ENCODE peak calls at places on chromosomes 5 and 9, in seven cellular contexts. S is aorta, B is heart right ventricle, W is left ventricle myocardium inferior, D is H9, J is HAP-1, H is heart left ventricle. U is an unnamed sample. For H3K4me1, the result is how much of the 10 kb centered on the place peaks cover.

GRCh38 chr9:121282309-121283071 is 14.5 kb downstream of the GSN start:
- DNase-seq in B (no peak), H (peak), J (no peak), W (peak), D (no peak), S (peak), U (no peak)

GRCh38 chr5:163705983-163706771 is 200.8 kb downstream of the MAT2B start:
- DNase-seq in S (no peak), J (no peak), W (no peak), D (no peak), B (no peak), H (no peak), U (no peak)

GRCh38 chr5:54480296-54480695 is 24.8 kb downstream of the HSPB3 start:
- DNase-seq in S (no peak), B (no peak), D (no peak), H (no peak), W (no peak), J (no peak), U (no peak)

GRCh38 chr5:55601209-55601618 is 66.5 kb upstream of the PLPP1 start:
- DNase-seq in W (peak), D (no peak), S (peak), J (peak), B (peak), H (peak), U (no peak)

GRCh38 chr9:122379340-122379739 is 8.5 kb downstream of the PTGS1 start:
- DNase-seq in J (no peak), H (no peak), W (no peak), S (no peak), D (no peak), B (no peak), U (no peak)

GRCh38 chr9:12934515-12935301 is 159.9 kb downstream of the LURAP1L start:
- DNase-seq in W (no peak), B (no peak), H (no peak), S (no peak), D (no peak), J (peak), U (no peak)

GRCh38 chr5:172455511-172456061 is 1.3 kb upstream of the SH3PXD2B start:
- DNase-seq in D (peak), S (peak), J (no peak), W (no peak), H (peak), B (no peak), U (peak)

GRCh38 chr5:133925866-133926488 is 42.4 kb downstream of the C5orf15 start:
- DNase-seq in J (no peak), W (no peak), S (no peak), H (no peak), D (no peak), B (no peak), U (no peak)

GRCh38 chr5:54628049-54628448 is 110.5 kb downstream of the SNX18 start:
- DNase-seq in D (no peak), W (no peak), H (no peak), B (no peak), S (no peak), J (no peak), U (no peak)

DNA sequence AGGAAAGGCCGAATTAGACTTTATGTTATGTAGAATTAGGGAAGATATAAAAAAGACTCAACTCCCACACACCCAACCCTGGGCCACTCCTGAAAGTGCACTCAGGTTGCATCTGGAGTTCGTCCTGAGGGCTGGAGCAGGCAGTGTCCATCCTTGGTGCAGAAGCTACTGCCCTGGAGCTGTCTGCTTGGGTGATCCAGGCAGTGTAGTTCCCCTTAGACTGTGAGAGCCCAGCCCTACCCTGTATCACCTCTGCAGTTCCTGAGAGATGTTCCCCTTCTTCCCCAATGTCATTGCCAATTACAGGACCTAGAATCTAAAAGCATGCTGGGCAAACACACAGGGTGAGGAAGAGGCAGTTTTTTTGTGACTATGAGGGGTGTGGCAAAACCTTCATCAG is 368.3 kb upstream of the ST8SIA4 start:
- DNase-seq in S (no peak), B (no peak), D (no peak), J (no peak), H (no peak), W (no peak), U (no peak)
- H3K4me1 ChIP-seq in S (under half), B (under half), D (under half), J (under half), H (under half), W (under half), U (under half)

GRCh38 chr5:73540192-73540591 is 25.2 kb downstream of the ANKRA2 start:
- DNase-seq in H (no peak), B (no peak), J (no peak), S (no peak), D (no peak), W (no peak), U (no peak)

GRCh38 chr5:73532195-73532594 is 33.2 kb downstream of the ANKRA2 start:
- DNase-seq in W (no peak), S (no peak), D (no peak), B (no peak), J (no peak), H (no peak), U (no peak)

GRCh38 chr5:73534001-73534547 is 31.4 kb downstream of the ANKRA2 start:
- DNase-seq in D (no peak), B (no peak), W (no peak), S (no peak), J (no peak), H (no peak), U (no peak)

GRCh38 chr5:73531356-73531755 is 33.1 kb downstream of the BTF3 start:
- DNase-seq in J (no peak), B (no peak), H (no peak), W (no peak), S (no peak), D (no peak), U (no peak)

GRCh38 chr5:73534971-73535370 is 30.5 kb downstream of the ANKRA2 start:
- DNase-seq in D (no peak), S (no peak), H (no peak), B (no peak), J (no peak), W (no peak), U (no peak)
- H3K4me1 ChIP-seq in D (under half), S (under half), H (under half), B (under half), J (under half), W (under half), U (under half)

GRCh38 chr9:133636902-133637301 is 739 bp downstream of the DBH start:
- DNase-seq in S (no peak), J (no peak), W (no peak), B (no peak), H (no peak), D (no peak), U (no peak)

GRCh38 chr9:133639613-133640012 is 3.5 kb downstream of the DBH start:
- DNase-seq in W (no peak), H (no peak), D (no peak), S (no peak), J (no peak), B (no peak), U (no peak)

GRCh38 chr9:133638711-133639110 is 2.5 kb downstream of the DBH start:
- DNase-seq in S (no peak), D (no peak), J (no peak), W (no peak), B (no peak), H (no peak), U (no peak)

GRCh38 chr9:133637451-133638055 is 1.4 kb downstream of the DBH start:
- DNase-seq in W (no peak), J (no peak), B (no peak), S (no peak), H (no peak), D (no peak), U (no peak)

GRCh38 chr9:133638076-133638475 is 1.9 kb downstream of the DBH start:
- DNase-seq in B (no peak), H (no peak), J (no peak), D (no peak), W (no peak), S (no peak), U (no peak)
- H3K4me1 ChIP-seq in B (under half), H (under half), J (under half), D (under half), W (under half), S (under half), U (under half)

GRCh38 chr9:16626577-16627130 is 243.8 kb downstream of the BNC2 start:
- DNase-seq in H (peak), W (no peak), S (no peak), B (no peak), J (no peak), D (peak), U (no peak)

GRCh38 chr9:16624356-16624755 is 246.1 kb downstream of the BNC2 start:
- DNase-seq in D (no peak), W (no peak), J (no peak), B (no peak), H (no peak), S (no peak), U (no peak)

GRCh38 chr9:16622541-16622940 is 247.9 kb downstream of the BNC2 start:
- DNase-seq in H (no peak), S (no peak), B (no peak), W (no peak), J (no peak), D (no peak), U (no peak)

GRCh38 chr9:16625831-16626230 is 244.6 kb downstream of the BNC2 start:
- DNase-seq in B (no peak), W (no peak), H (no peak), S (no peak), D (no peak), J (no peak), U (no peak)

DNA sequence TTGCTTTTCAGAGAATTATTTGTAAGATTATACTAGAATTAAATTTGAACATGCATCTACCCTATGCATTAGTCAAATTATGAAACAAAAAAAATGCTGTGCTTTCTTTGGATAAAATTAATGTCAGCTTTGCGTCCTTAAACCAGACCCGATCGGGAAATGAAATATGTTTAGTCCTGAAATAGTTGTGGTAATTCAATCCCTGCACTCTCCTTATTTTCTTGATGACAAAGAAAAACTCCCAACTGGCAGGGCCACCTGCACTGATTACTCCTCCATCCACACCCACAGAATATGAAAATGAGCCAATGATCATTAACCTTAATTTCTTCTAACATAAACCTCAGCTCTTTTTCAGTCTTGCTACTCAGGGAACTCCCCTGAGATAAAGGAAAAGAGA is 245.4 kb downstream of the BNC2 start:
- DNase-seq in D (no peak), H (no peak), W (no peak), B (no peak), S (no peak), J (no peak), U (no peak)
- H3K4me1 ChIP-seq in D (under half), H (under half), W (under half), B (under half), S (under half), J (under half), U (under half)

GRCh38 chr9:16501726-16502125 is 368.7 kb downstream of the BNC2 start:
- DNase-seq in W (no peak), H (no peak), J (no peak), B (no peak), D (no peak), S (no peak), U (no peak)
- H3K4me1 ChIP-seq in W (under half), H (under half), J (under half), B (under half), D (under half), S (under half), U (under half)

DNA sequence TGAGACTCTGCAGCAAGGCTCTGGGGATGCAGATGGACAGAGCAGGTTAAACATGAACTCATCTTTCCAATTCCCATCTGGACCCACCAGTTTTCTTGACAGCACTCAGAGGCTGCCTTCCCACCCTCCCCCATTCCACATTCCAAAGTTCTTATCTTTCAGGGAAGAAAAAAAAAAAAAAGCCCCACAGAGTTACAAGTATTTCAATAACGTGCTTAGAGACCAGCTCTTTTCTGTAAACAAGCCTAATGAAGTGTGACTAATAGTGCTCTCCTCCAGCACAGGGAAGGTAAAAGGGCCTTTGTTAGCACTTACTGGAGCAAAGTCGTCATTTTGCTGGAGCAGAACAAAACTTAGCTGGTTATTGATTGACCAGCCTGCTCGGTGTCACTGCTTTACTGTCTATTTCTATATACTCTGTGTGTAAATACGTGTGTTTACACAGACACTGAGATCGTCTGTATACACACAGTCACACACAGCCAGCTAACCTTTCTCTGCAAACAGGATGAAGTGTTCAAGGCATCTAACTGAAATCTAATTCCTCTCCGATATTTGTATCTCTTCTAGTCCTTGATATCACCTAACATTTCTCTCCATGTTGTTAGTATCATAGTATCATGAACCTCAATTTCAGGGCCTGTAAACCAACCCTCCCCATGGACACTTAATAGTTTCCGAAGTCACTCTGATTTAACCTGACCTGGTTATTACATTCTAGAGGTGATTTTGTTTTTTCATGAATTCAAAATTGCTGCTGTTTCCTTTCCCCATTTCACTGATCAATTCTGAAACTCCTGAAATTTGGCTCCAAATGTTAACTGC is 84.9 kb downstream of the ZNF608 start:
- DNase-seq in W (no peak), S (no peak), B (no peak), H (no peak), J (peak), D (no peak), U (no peak)
- H3K4me1 ChIP-seq in W (half or more), S (under half), B (half or more), H (under half), J (half or more), D (under half), U (under half)

GRCh38 chr5:74633710-74634109 is 6.8 kb downstream of the ENC1 start:
- DNase-seq in H (no peak), W (no peak), S (no peak), D (no peak), B (no peak), J (no peak), U (no peak)
- H3K4me1 ChIP-seq in H (under half), W (half or more), S (under half), D (under half), B (half or more), J (under half), U (half or more)

U was measured in RWPE2.